ENCODE peak calls at places on chromosomes 7 and 10, in seven cellular contexts. L is foreskin fibroblast; Y is MV-4-11; Z is GM04504; I is RPMI7951; O is stimulated activated naive CD4-positive, alpha-beta T cell; J is vagina. C is an unnamed sample.

GRCh38 chr7:134935701-134936100 is 50.6 kb upstream of the AGBL3 start:
- DNase-seq in L (no peak), Y (no peak), Z (no peak), I (no peak), O (no peak), J (no peak), C (no peak)

GRCh38 chr7:33050425-33051318 is 11.9 kb downstream of the NT5C3A start:
- DNase-seq in L (no peak), Y (peak; percentile 59), Z (no peak), I (peak; percentile 55), O (no peak), J (no peak), C (peak; percentile 59)

GRCh38 chr7:137734221-137734620 is 112.6 kb downstream of the DGKI start:
- DNase-seq in L (no peak), Y (no peak), Z (no peak), I (no peak), O (no peak), J (no peak), C (no peak)

GRCh38 chr7:16223963-16224707 is 197.2 kb downstream of the CRPPA start:
- DNase-seq in L (no peak), Y (no peak), Z (no peak), I (no peak), O (no peak), J (no peak), C (no peak)

GRCh38 chr7:132654150-132654549 is 77.9 kb upstream of the PLXNA4 start:
- DNase-seq in L (peak; percentile 18), Y (peak; percentile 10), Z (no peak), I (no peak), O (no peak), J (no peak), C (no peak)

GRCh38 chr7:155410436-155410835 is 47.5 kb upstream of the EN2 start:
- DNase-seq in L (no peak), Y (no peak), Z (no peak), I (no peak), O (no peak), J (no peak), C (no peak)

GRCh38 chr7:8260871-8261707 is 878 bp downstream of the ICA1 start:
- DNase-seq in L (no peak), Y (peak; percentile 32), Z (no peak), I (peak; percentile 12), O (no peak), J (no peak), C (no peak)

GRCh38 chr10:13990392-13990805 is 340.3 kb downstream of the FRMD4A start:
- DNase-seq in L (peak; percentile 76), Y (no peak), Z (no peak), I (peak; percentile 82), O (no peak), J (no peak), C (no peak)

GRCh38 chr7:116834815-116835533 is 27.4 kb upstream of the CAPZA2 start:
- DNase-seq in L (peak; percentile 8), Y (no peak), Z (no peak), I (peak; percentile 39), O (no peak), J (no peak), C (no peak)

GRCh38 chr7:18019562-18019961 is 8.1 kb downstream of the PRPS1L1 start:
- DNase-seq in L (peak; percentile 56), Y (no peak), Z (peak; percentile 29), I (peak; percentile 71), O (no peak), J (no peak), C (no peak)

GRCh38 chr10:111077715-111078504 is 1.1 kb downstream of the ADRA2A start:
- DNase-seq in L (no peak), Y (no peak), Z (no peak), I (no peak), O (no peak), J (no peak), C (no peak)

GRCh38 chr10:99325261-99325660 is 3.9 kb upstream of the CNNM1 start:
- DNase-seq in L (no peak), Y (no peak), Z (no peak), I (no peak), O (no peak), J (no peak), C (no peak)

GRCh38 chr7:75807452-75807851 is 6.2 kb downstream of the CCL24 start:
- DNase-seq in L (no peak), Y (no peak), Z (no peak), I (no peak), O (no peak), J (no peak), C (no peak)

GRCh38 chr7:51732066-51732465 is 415.5 kb upstream of the COBL start:
- DNase-seq in L (no peak), Y (no peak), Z (no peak), I (no peak), O (no peak), J (no peak), C (no peak)

GRCh38 chr7:120274482-120274881 is 1.5 kb downstream of the KCND2 start:
- DNase-seq in L (no peak), Y (no peak), Z (no peak), I (no peak), O (no peak), J (no peak), C (no peak)

GRCh38 chr7:41219276-41219675 is 483.6 kb downstream of the INHBA start:
- DNase-seq in L (no peak), Y (no peak), Z (peak; percentile 20), I (peak; percentile 68), O (no peak), J (no peak), C (no peak)